ENCODE peak calls at places on chromosomes 1 and 21, in four cellular contexts. N, D, W and L are unnamed samples.

GRCh38 chr1:167043752-167044488 is 46.3 kb downstream of the GPA33 start:
- DNase-seq in N (peak), W (peak), D (peak), L (no peak)

GRCh38 chr1:112388436-112388835 is 7.6 kb upstream of the CTTNBP2NL start:
- DNase-seq in W (no peak), D (no peak), N (no peak), L (no peak)

GRCh38 chr1:215682232-215682631 is 115.1 kb downstream of the KCTD3 start:
- DNase-seq in W (no peak), N (no peak), D (no peak), L (no peak)

GRCh38 chr21:17802568-17802967 is 16.6 kb downstream of the C21orf91 start:
- DNase-seq in W (no peak), D (no peak), N (no peak), L (no peak)

GRCh38 chr1:20255666-20256065 is 35.0 kb upstream of the VWA5B1 start:
- DNase-seq in D (no peak), W (peak), N (peak), L (no peak)

GRCh38 chr1:35564884-35565741 is 7.5 kb downstream of the NCDN start:
- DNase-seq in D (no peak), W (no peak), N (no peak), L (no peak)

GRCh38 chr1:50605186-50605875 is 182.1 kb upstream of the DMRTA2 start:
- DNase-seq in W (peak), N (peak), D (peak), L (no peak)

GRCh38 chr1:6727535-6727934 is 25.9 kb upstream of the DNAJC11 start:
- DNase-seq in W (peak), N (peak), D (peak), L (peak)

GRCh38 chr1:40059292-40059959 is 18.9 kb downstream of the CAP1 start:
- DNase-seq in D (peak), W (no peak), N (peak), L (no peak)

GRCh38 chr1:7687411-7687810 is 83.7 kb upstream of the VAMP3 start:
- DNase-seq in W (no peak), N (no peak), D (no peak), L (no peak)

GRCh38 chr1:180252638-180253536 is 22.8 kb downstream of the LHX4 start:
- DNase-seq in W (peak), D (peak), N (peak), L (peak)

GRCh38 chr1:156413310-156414246 is 44.6 kb downstream of the RHBG start:
- DNase-seq in N (no peak), D (no peak), W (no peak), L (no peak)

GRCh38 chr1:55700359-55701130 is 485.4 kb upstream of the USP24 start:
- DNase-seq in W (no peak), N (no peak), D (no peak), L (no peak)

GRCh38 chr1:63593887-63594617 is 841 bp downstream of the PGM1 start:
- DNase-seq in W (peak), D (peak), N (no peak), L (peak)

GRCh38 chr1:204751883-204752687 is 66.5 kb upstream of the LRRN2 start:
- DNase-seq in N (peak), D (peak), W (peak), L (no peak)

GRCh38 chr1:235901461-235901860 is 34.8 kb upstream of the LYST start:
- DNase-seq in W (no peak), N (no peak), D (no peak), L (no peak)

GRCh38 chr1:16164821-16165364 is 9.0 kb upstream of the EPHA2 start:
- DNase-seq in N (no peak), W (no peak), D (no peak), L (no peak)

GRCh38 chr1:41955461-41956159 is 36.9 kb upstream of the HIVEP3 start:
- DNase-seq in D (no peak), N (no peak), W (peak), L (peak)

GRCh38 chr1:19547814-19548213 is 62.5 kb upstream of the CAPZB start:
- DNase-seq in D (peak), W (no peak), N (no peak), L (no peak)

GRCh38 chr1:110508038-110508437 is 10.9 kb downstream of the KCNA10 start:
- DNase-seq in W (no peak), N (no peak), D (no peak), L (no peak)

GRCh38 chr1:231079166-231079565 is 39.1 kb upstream of the FAM89A start:
- DNase-seq in N (no peak), D (no peak), W (no peak), L (no peak)

GRCh38 chr1:2372551-2373490 is 18.5 kb downstream of the MORN1 start:
- DNase-seq in N (no peak), W (no peak), D (no peak), L (no peak)

GRCh38 chr1:110004583-110004982 is 20.0 kb downstream of the AHCYL1 start:
- DNase-seq in D (no peak), N (no peak), W (no peak), L (no peak)

GRCh38 chr1:210231846-210232523 is 611 bp upstream of the SERTAD4 start:
- DNase-seq in D (no peak), N (no peak), W (no peak), L (no peak)

GRCh38 chr1:202703191-202703590 is 7.1 kb downstream of the SYT2 start:
- DNase-seq in W (no peak), D (no peak), N (no peak), L (no peak)

GRCh38 chr21:31647650-31648049 is 11.8 kb upstream of the SOD1 start:
- DNase-seq in D (no peak), W (no peak), N (no peak), L (peak)

GRCh38 chr21:38769253-38769780 is 36.4 kb upstream of the ETS2 start:
- DNase-seq in D (no peak), N (no peak), W (no peak), L (no peak)

GRCh38 chr1:17287377-17287776 is 20.6 kb upstream of the PADI4 start:
- DNase-seq in W (peak), D (no peak), N (no peak), L (no peak)

GRCh38 chr1:85230305-85230977 is 29.0 kb downstream of the C1orf52 start:
- DNase-seq in D (peak), W (no peak), N (no peak), L (no peak)

GRCh38 chr1:2044510-2045319 is 5.5 kb upstream of the PRKCZ start:
- DNase-seq in D (peak), N (peak), W (peak), L (no peak)

GRCh38 chr1:218164930-218165686 is 120.0 kb upstream of the RRP15 start:
- DNase-seq in W (peak), N (no peak), D (no peak), L (no peak)

GRCh38 chr1:26097696-26098095 is 13.9 kb upstream of the PDIK1L start:
- DNase-seq in W (no peak), D (no peak), N (no peak), L (no peak)

GRCh38 chr1:234862944-234863515 is 253.1 kb upstream of the IRF2BP2 start:
- DNase-seq in W (no peak), N (no peak), D (peak), L (no peak)

GRCh38 chr1:108817016-108817415 is 39.9 kb downstream of the AKNAD1 start:
- DNase-seq in D (peak), N (no peak), W (no peak), L (no peak)

GRCh38 chr1:102593276-102593675 is 515.0 kb downstream of the COL11A1 start:
- DNase-seq in N (no peak), W (no peak), D (no peak), L (no peak)

GRCh38 chr1:94778808-94779207 is 41.3 kb upstream of the SLC44A3 start:
- DNase-seq in W (no peak), D (no peak), N (no peak), L (no peak)

GRCh38 chr1:227362039-227362438 is 43.7 kb upstream of the CDC42BPA start:
- DNase-seq in W (no peak), N (no peak), D (no peak), L (no peak)

GRCh38 chr1:22131062-22131461 is 11.8 kb downstream of the WNT4 start:
- DNase-seq in W (no peak), N (no peak), D (no peak), L (no peak)

GRCh38 chr1:22133247-22133927 is 9.5 kb downstream of the WNT4 start:
- DNase-seq in N (no peak), W (no peak), D (no peak), L (no peak)

GRCh38 chr1:22133928-22134324 is 9.0 kb downstream of the WNT4 start:
- DNase-seq in D (no peak), W (no peak), N (no peak), L (no peak)

GRCh38 chr1:22132517-22133235 is 10.2 kb downstream of the WNT4 start:
- DNase-seq in D (no peak), W (peak), N (no peak), L (no peak)

DNA sequence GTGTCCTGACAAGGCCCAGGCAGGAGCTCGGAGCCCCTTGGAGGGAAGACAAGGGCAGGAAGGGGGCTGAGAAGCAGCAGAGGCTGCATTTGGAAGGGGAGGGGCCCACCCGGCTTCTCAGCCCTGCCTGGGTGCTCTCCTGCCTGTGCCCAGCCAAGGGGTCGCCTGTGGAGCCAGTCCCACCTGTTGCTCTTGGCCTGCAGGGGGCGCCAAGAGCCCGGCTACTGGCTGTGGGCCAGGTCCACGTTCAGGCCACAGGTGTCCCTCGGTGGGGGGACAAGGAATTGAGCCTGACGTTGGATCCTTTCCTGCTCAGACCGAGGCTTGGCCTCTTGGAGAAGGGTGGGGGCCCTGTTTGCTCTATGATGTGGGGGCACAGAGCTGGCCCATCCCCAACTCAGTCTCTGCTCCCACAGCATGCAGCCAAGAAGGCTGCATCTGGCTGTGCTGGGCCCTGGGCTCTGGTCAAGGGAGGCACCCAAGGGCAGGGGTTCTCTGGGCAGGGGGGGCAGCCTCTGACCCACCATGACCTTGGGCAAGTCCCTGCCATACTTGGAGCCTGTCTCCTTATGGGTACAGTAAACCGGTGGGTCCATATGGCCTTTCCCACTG is 10.9 kb downstream of the WNT4 start:
- DNase-seq in D (peak), W (peak), N (peak), L (no peak)
- TF ChIP-seq RFX5 in D (no peak), W (no peak), N (no peak), L (no peak)

DNA sequence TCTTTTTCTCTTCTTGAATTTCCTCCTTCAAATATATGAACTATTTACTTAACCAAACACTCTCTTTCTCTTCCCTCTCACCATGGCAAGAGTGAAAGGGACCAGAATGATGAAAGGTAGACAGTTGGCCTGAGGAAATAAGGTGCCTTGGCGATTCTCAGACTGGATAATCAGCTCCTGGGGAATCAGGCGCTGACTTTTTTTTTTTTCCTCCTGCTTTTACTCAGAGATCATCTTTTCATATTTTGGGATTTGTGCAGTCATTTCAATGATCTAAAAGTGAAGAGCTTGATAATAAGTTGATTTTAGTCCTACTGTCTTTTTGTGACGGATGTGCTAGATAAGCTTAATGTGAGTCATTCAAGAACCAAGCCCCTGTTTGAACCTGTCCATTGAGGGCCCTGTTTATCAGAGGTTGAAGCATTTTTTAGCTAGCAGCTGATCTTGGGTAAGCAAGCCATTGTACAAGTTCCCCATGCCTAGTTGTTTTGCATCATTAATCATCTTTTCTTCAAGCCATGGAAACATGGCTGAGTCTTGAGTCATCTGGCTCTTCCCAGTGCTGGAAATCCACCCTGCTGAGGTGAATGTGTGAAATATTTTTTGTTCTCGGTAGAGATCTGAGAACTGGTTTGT is 40.8 kb downstream of the ITSN1 start:
- DNase-seq in N (no peak), D (peak), W (peak), L (no peak)
- TF ChIP-seq ESRRA in N (no peak), D (no peak), W (no peak), L (no peak)

GRCh38 chr21:44996983-44997936 is 57.4 kb downstream of the SLX9 start:
- DNase-seq in N (no peak), D (no peak), W (no peak), L (no peak)

GRCh38 chr21:44996501-44996921 is 56.7 kb downstream of the SLX9 start:
- DNase-seq in W (no peak), D (peak), N (no peak), L (no peak)

GRCh38 chr21:44995257-44995941 is 55.6 kb downstream of the SLX9 start:
- DNase-seq in D (no peak), N (no peak), W (no peak), L (no peak)

GRCh38 chr21:44994581-44995171 is 54.8 kb downstream of the SLX9 start:
- DNase-seq in N (no peak), W (no peak), D (no peak), L (no peak)

GRCh38 chr21:44996096-44996495 is 56.3 kb downstream of the SLX9 start:
- DNase-seq in W (no peak), N (no peak), D (no peak), L (no peak)
- TF ChIP-seq RFX5 in W (no peak), N (no peak), D (no peak), L (no peak)

GRCh38 chr1:206503591-206504362 is 3.6 kb upstream of the RASSF5 start:
- DNase-seq in W (no peak), D (peak), N (peak), L (peak)
- TF ChIP-seq ESRRA in W (no peak), D (no peak), N (peak), L (no peak)

GRCh38 chr1:44735992-44736391 is 3.6 kb upstream of the KIF2C start:
- DNase-seq in N (no peak), D (no peak), W (no peak), L (no peak)

GRCh38 chr1:44733784-44734183 is 2.8 kb upstream of the RNU5D-1 start:
- DNase-seq in W (no peak), D (no peak), N (no peak), L (no peak)

GRCh38 chr1:44730741-44731512 is at the start of gene RNU5D-1:
- DNase-seq in W (peak), N (peak), D (peak), L (peak)

GRCh38 chr1:44733365-44733764 is 2.4 kb upstream of the RNU5D-1 start:
- DNase-seq in W (no peak), D (no peak), N (no peak), L (no peak)
- TF ChIP-seq RFX5 in W (no peak), D (no peak), N (no peak), L (no peak)

GRCh38 chr1:155093938-155094621 is 15.4 kb downstream of the EFNA3 start:
- DNase-seq in N (peak), W (no peak), D (peak), L (no peak)
- TF ChIP-seq ESRRA in N (no peak), W (no peak), D (no peak), L (no peak)

DNA sequence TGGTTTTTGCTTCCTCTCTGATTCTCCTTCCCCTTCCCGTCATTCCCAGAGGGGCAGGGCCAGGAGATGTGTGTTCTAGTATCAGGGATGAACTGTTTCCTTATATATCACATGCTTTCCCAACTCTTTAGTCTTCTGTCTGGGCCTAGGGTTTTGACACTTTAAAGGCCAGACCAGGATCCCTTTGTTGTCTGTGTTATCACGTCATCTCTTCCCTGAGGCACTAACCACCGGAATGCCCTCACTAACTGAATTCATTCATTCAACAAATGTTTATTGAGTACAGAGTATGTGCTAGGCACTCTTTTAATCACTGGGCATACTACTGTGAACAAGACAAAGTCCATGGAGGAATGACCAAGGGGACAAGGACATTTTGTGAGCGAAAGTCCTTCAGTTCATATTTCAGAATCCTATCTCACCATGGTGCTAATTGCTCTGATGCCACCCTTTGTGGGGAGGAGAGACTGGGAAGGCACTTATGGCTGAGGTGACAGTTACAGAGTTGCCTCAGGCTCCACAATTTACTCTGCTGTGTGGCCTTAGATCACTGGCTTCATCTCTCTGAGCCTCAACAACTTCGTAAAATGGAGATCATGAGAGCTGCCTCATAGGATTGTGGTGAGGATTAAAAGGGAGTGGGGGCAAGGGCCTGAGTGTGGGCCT is 12.0 kb upstream of the ZNF362 start:
- DNase-seq in N (no peak), D (peak), W (no peak), L (no peak)
- TF ChIP-seq RFX5 in N (no peak), D (no peak), W (no peak), L (no peak)

DNA sequence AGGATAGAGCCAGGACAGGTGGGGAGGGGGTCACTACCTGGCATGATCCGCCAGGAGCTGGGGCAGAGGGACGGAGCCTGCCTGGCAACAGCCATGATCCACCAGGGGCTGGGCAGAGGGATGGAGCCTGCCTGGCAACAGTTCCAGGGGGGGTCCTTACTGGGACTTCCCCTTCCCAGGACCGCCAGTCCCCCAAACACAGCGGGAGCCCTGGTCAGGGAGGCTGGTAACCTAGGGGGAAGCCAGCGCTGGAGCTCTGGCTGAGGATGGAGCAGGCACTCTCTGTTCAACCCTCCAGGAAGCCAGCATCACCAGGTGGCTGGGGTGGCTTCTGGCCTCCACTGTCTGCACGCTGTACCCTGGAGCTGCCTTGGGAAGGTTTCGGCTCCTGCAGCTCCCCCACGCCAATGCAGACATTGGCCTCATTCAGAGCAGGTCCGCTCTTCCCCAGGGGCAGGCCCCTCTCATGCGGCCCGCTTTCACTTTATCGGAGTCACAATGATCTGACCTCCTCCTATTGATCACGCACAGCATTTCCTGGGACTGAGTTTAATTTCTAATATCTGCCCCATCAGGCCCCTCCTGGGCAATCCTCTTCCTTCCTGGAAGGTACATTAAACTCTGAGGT is 68.4 kb upstream of the ABCG1 start:
- DNase-seq in D (no peak), N (no peak), W (no peak), L (no peak)
- TF ChIP-seq ESRRA in D (no peak), N (no peak), W (no peak), L (no peak)

DNA sequence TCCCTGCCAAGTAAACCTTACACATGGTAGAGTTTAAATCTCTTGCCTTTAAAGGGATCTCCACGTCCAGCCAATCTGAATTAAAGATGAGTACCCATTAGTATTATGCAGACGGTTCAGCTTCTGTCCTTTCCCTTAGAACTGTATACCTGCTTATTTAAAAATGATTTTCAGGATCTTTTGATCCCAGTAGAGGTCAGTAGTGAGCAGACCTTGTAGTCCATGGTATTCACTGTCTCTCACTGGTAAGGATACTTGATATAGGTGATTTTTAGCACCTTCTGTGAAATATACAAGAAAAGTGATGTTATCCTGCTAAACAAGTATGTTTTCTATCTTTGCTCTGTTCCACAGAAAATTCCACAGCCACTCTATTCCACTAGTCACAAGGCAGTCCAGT is 1211.6 kb upstream of the ADGRL4 start:
- DNase-seq in D (peak), N (peak), W (no peak), L (no peak)
- TF ChIP-seq RFX5 in D (no peak), N (no peak), W (no peak), L (no peak)